ENCODE peak calls at places on chromosomes 7 and 10, in nine cellular contexts. I is kidney epithelial cell, Y is ACHN, S is hepatic stellate cell, A is lower lobe of right lung, J is lower leg skin, E is Peyer's patch, G is heart right ventricle, D is GM13976. P is an unnamed sample.

GRCh38 chr10:91799580-91799975 is 1.4 kb downstream of the TNKS2 start:
- DNase-seq in A (no peak), D (no peak), I (no peak), J (no peak), G (no peak), S (no peak), Y (peak), E (no peak), P (no peak)

GRCh38 chr10:50513956-50514355 is 109.8 kb downstream of the SGMS1 start:
- DNase-seq in Y (no peak), D (no peak), G (no peak), A (no peak), E (no peak), J (no peak), S (no peak), I (no peak), P (no peak)

GRCh38 chr10:30436688-30437038 is 2.7 kb downstream of the MAP3K8 start:
- DNase-seq in J (no peak), A (no peak), G (no peak), E (no peak), I (no peak), Y (no peak), D (no peak), S (no peak), P (no peak)

GRCh38 chr10:103166527-103166926 is 26.5 kb downstream of the NT5C2 start:
- DNase-seq in G (no peak), S (no peak), D (no peak), Y (no peak), E (no peak), I (no peak), A (no peak), J (no peak), P (no peak)

GRCh38 chr10:100009793-100010676 is at the start of gene DNMBP:
- DNase-seq in J (peak), G (peak), S (peak), D (peak), E (peak), A (peak), Y (peak), I (no peak), P (no peak)

GRCh38 chr7:3979956-3980643 is 679.0 kb downstream of the SDK1 start:
- DNase-seq in E (no peak), J (no peak), D (no peak), A (no peak), G (no peak), S (no peak), Y (no peak), I (no peak), P (no peak)

GRCh38 chr10:106548832-106549231 is 615.7 kb downstream of the SORCS1 start:
- DNase-seq in J (no peak), S (no peak), A (no peak), D (no peak), G (no peak), E (no peak), I (no peak), Y (no peak), P (no peak)

GRCh38 chr10:63542835-63543575 is 21.8 kb downstream of the REEP3 start:
- DNase-seq in D (no peak), I (no peak), E (peak), A (no peak), G (no peak), J (no peak), S (no peak), Y (peak), P (no peak)

GRCh38 chr10:5546891-5547683 is 22.3 kb downstream of the CALML3 start:
- DNase-seq in I (no peak), J (no peak), S (no peak), Y (peak), G (no peak), A (peak), E (peak), D (no peak), P (no peak)